ENCODE peak calls at places on chromosome 9, in six cellular contexts. Q is Karpas-422, J is tibial artery, F is Panc1, W is bronchial epithelial cell, N is GM06990. U is an unnamed sample.

GRCh38 chr9:131395027-131395744 is 1.3 kb downstream of the PRRC2B start:
- DNase-seq in Q (peak; percentile 84), N (peak; percentile 68), W (peak; percentile 70), F (no peak), J (no peak), U (no peak)

GRCh38 chr9:130959809-130960334 is 20.8 kb upstream of the FIBCD1 start:
- DNase-seq in W (no peak), N (no peak), Q (no peak), J (no peak), F (no peak), U (no peak)

GRCh38 chr9:111730937-111731567 is 63.7 kb downstream of the SHOC1 start:
- DNase-seq in J (no peak), N (no peak), W (peak; percentile 90), Q (peak; percentile 28), F (no peak), U (no peak)

GRCh38 chr9:115628426-115628825 is 510.5 kb upstream of the TNC start:
- DNase-seq in F (no peak), Q (no peak), W (no peak), J (no peak), N (no peak), U (no peak)

GRCh38 chr9:107644774-107645463 is 155.3 kb upstream of the KLF4 start:
- DNase-seq in Q (no peak), J (peak; percentile 83), W (no peak), N (no peak), F (no peak), U (no peak)

GRCh38 chr9:89390068-89390555 is 71.8 kb downstream of the SECISBP2 start:
- DNase-seq in N (no peak), J (no peak), W (no peak), F (no peak), Q (no peak), U (no peak)

GRCh38 chr9:72888032-72888431 is 64.8 kb downstream of the ALDH1A1 start:
- DNase-seq in Q (no peak), F (no peak), J (no peak), N (no peak), W (peak; percentile 51), U (no peak)

GRCh38 chr9:138061631-138062030 is 184.0 kb downstream of the CACNA1B start:
- DNase-seq in N (no peak), F (no peak), J (no peak), W (no peak), Q (no peak), U (no peak)

GRCh38 chr9:70413427-70413797 is 1.0 kb downstream of the KLF9 start:
- DNase-seq in W (no peak), Q (no peak), N (no peak), J (no peak), F (no peak), U (no peak)

GRCh38 chr9:70411141-70411929 is 3.1 kb downstream of the KLF9 start:
- DNase-seq in N (no peak), W (peak; percentile 58), Q (no peak), J (peak; percentile 83), F (no peak), U (no peak)

GRCh38 chr9:70410368-70410767 is 4.1 kb downstream of the KLF9 start:
- DNase-seq in N (no peak), W (no peak), J (peak; percentile 34), Q (no peak), F (no peak), U (no peak)

GRCh38 chr9:70412678-70413426 is 1.6 kb downstream of the KLF9 start:
- DNase-seq in N (peak; percentile 35), W (peak; percentile 37), J (peak; percentile 92), Q (no peak), F (no peak), U (no peak)

DNA sequence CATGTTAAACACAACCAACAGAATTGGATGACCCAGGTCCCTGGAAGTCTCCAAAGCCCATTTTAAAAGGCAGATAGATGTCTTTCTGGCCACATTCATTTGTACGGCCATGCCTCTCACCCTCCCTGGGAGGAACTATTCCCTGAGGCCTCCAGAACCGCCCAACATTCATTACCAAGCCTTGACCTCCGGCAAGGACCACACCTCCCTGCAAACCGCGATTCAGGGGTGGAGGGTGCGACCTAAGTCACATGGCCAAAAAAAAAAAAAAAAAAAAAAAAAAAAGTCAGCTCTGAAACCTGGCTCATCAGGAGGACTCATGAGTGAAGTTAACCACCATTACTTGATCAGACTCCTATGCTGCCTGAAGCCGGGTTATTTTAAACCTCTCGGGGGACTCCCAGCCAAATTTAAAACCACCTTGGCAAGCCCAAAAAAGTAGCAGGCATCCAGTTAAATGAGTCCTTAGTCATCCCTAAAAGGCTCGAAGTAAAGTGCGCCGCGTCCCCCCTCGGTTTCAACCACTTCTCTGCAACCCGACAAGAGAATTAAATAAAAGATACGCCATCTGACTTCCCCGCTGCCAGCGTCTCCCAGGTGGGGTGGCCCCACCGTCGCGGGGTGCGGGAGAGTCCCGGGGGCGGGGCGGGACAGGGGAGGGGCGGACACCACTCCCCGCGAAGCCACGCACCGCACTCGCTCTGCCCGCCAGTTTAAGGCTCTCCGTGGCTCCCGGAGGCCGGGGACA is 2.4 kb downstream of the KLF9 start:
- DNase-seq in N (peak; percentile 35), W (peak; percentile 79), F (no peak), Q (no peak), J (peak; percentile 88), U (peak; percentile 80)
- H3K27me3 ChIP-seq in N (no peaks in the 10 kb centered on the region), W (no peaks in the 10 kb centered on the region), F (no peaks in the 10 kb centered on the region), Q (no peaks in the 10 kb centered on the region), J (no peaks in the 10 kb centered on the region), U (no peaks in the 10 kb centered on the region)

GRCh38 chr9:127083133-127083532 is 39.3 kb downstream of the ANGPTL2 start:
- DNase-seq in W (no peak), F (no peak), N (no peak), J (no peak), Q (no peak), U (no peak)
- H3K36me3 ChIP-seq in W (no peaks in the 10 kb centered on the region), F (no peaks in the 10 kb centered on the region), N (no peaks in the 10 kb centered on the region), J (peaks cover 18% of the 10 kb centered on the region), Q (no peaks in the 10 kb centered on the region), U (no peaks in the 10 kb centered on the region)

GRCh38 chr9:16417749-16418148 is 452.7 kb downstream of the BNC2 start:
- DNase-seq in F (no peak), Q (no peak), J (no peak), N (no peak), W (no peak), U (no peak)

GRCh38 chr9:16410601-16411285 is 459.7 kb downstream of the BNC2 start:
- DNase-seq in W (peak; percentile 48), J (no peak), N (no peak), Q (no peak), F (no peak), U (no peak)

GRCh38 chr9:16417101-16417500 is 453.4 kb downstream of the BNC2 start:
- DNase-seq in Q (no peak), F (no peak), W (peak; percentile 73), J (no peak), N (no peak), U (no peak)

GRCh38 chr9:16414451-16414850 is 456.0 kb downstream of the BNC2 start:
- DNase-seq in W (peak; percentile 79), N (no peak), Q (no peak), F (no peak), J (no peak), U (no peak)

DNA sequence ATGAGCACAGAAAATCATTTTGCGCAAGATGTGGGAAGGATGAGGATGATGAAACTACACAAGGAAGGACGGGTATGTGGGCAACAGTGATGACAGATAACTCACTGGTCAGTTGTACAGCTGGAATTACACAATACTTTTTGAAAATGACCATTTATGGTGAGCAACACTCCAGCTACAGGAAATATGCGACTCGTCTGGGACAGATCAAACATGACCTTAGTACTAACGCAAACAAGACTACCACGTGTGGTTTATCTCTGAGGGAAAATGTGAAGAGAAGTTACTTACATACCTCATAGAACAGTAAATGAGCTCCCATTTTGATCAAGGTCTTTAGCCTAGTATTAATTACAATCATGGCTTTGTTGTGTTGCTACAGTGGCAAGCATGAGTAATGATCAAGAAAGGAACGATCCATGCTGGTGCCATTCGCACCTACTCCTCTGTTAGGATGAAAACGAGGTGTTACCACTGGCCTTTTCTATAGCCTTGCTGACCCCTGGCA is 456.9 kb downstream of the BNC2 start:
- DNase-seq in Q (no peak), F (no peak), W (peak; percentile 33), J (no peak), N (no peak), U (peak; percentile 49)
- H3K4me3 ChIP-seq in Q (no peak overlapping the region), F (no peak overlapping the region), W (no peak overlapping the region), J (no peak overlapping the region), N (no peak overlapping the region), U (no peak overlapping the region)

DNA sequence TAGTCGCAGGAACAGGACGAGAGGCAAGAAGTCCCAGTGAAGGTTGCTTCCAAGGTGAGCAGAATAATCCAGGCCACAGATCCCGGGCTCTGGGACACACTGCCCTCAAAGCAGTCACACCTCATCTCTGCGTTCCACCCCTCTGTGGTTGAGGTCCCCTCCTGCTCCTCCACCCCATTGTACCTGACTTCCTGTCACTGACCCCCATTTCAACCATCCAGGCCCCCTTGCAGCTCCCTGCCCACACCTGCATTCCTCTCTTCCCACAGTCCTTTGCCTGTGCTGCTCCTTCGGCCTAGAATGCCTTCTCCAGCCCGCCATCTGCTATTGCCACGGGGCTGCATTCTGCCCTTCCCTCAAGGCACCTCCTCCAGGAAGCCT is 73.5 kb downstream of the PAX5 start:
- DNase-seq in Q (no peak), N (no peak), F (no peak), W (no peak), J (peak; percentile 38), U (no peak)
- H3K27me3 ChIP-seq in Q (no peaks in the 10 kb centered on the region), N (no peaks in the 10 kb centered on the region), F (peaks cover 12% of the 10 kb centered on the region), W (peaks cover 8% of the 10 kb centered on the region), J (no peaks in the 10 kb centered on the region), U (peaks cover 37% of the 10 kb centered on the region)

DNA sequence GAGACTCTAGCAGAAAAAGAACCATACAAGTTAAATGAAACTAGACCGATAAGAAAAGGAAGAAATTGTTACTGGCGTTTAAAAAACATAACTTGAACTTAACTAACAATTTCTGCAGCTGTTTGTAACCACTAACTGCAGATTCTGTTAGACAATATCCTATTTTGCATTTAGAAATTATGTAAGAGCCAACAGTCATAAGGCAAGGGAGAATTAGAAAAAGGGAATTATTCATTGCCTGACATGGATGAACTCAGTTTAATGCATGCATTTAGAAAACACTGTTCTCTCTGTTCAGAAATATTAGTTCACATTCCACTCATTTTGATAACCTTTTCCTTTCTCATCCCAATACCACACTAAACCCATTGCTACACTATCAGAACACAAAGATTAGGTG is 96.4 kb downstream of the FNBP1 start:
- DNase-seq in W (no peak), N (no peak), J (no peak), F (no peak), Q (no peak), U (no peak)
- H3K36me3 ChIP-seq in W (no peaks in the 10 kb centered on the region), N (peaks cover 28% of the 10 kb centered on the region), J (peaks cover 14% of the 10 kb centered on the region), F (no peaks in the 10 kb centered on the region), Q (peaks cover 41% of the 10 kb centered on the region), U (no peaks in the 10 kb centered on the region)

GRCh38 chr9:90515550-90515949 is 127.1 kb downstream of the DIRAS2 start:
- DNase-seq in W (no peak), Q (no peak), J (no peak), F (no peak), N (no peak), U (no peak)
- H3K4me3 ChIP-seq in W (no peak overlapping the region), Q (no peak overlapping the region), J (no peak overlapping the region), F (no peak overlapping the region), N (no peak overlapping the region), U (no peak overlapping the region)